ENCODE peak calls at places on chromosome 20, in four cellular contexts. One of them, this sample, is unnamed.

GRCh38 chr20:4763776-4764525 is 42.2 kb downstream of the PRND start:
- DNase-seq in T-helper 9 cell: no peak
- DNase-seq in RWPE1: no peak
- DNase-seq in CD8-positive, alpha-beta T cell: no peak
- DNase-seq in this sample: peak

GRCh38 chr20:35248641-35249475 is 22.4 kb downstream of the MMP24 start:
- DNase-seq in T-helper 9 cell: no peak
- DNase-seq in RWPE1: no peak
- DNase-seq in CD8-positive, alpha-beta T cell: no peak
- DNase-seq in this sample: no peak

GRCh38 chr20:9482180-9482579 is 32.2 kb upstream of the LAMP5 start:
- DNase-seq in T-helper 9 cell: no peak
- DNase-seq in RWPE1: no peak
- DNase-seq in CD8-positive, alpha-beta T cell: no peak
- DNase-seq in this sample: no peak

GRCh38 chr20:4550740-4551139 is 171.0 kb upstream of the PRND start:
- DNase-seq in CD8-positive, alpha-beta T cell: no peak
- DNase-seq in RWPE1: peak
- DNase-seq in T-helper 9 cell: no peak
- DNase-seq in this sample: peak

GRCh38 chr20:58851221-58851968 is 693 bp upstream of the GNAS-AS1 start:
- DNase-seq in RWPE1: no peak
- DNase-seq in T-helper 9 cell: no peak
- DNase-seq in CD8-positive, alpha-beta T cell: no peak
- DNase-seq in this sample: no peak

GRCh38 chr20:37859406-37860171 is 43.3 kb upstream of the VSTM2L start:
- DNase-seq in CD8-positive, alpha-beta T cell: no peak
- DNase-seq in RWPE1: no peak
- DNase-seq in T-helper 9 cell: no peak
- DNase-seq in this sample: no peak

GRCh38 chr20:41643504-41643938 is 25.3 kb upstream of the CHD6 start:
- DNase-seq in RWPE1: peak
- DNase-seq in CD8-positive, alpha-beta T cell: no peak
- DNase-seq in T-helper 9 cell: no peak
- DNase-seq in this sample: peak

GRCh38 chr20:44068780-44069191 is 118.2 kb downstream of the JPH2 start:
- DNase-seq in CD8-positive, alpha-beta T cell: peak
- DNase-seq in T-helper 9 cell: no peak
- DNase-seq in RWPE1: no peak
- DNase-seq in this sample: no peak

GRCh38 chr20:24651171-24651972 is 181.9 kb downstream of the SYNDIG1 start:
- DNase-seq in RWPE1: no peak
- DNase-seq in T-helper 9 cell: no peak
- DNase-seq in CD8-positive, alpha-beta T cell: no peak
- DNase-seq in this sample: peak

GRCh38 chr20:19433371-19434316 is 221.2 kb downstream of the SLC24A3 start:
- DNase-seq in RWPE1: no peak
- DNase-seq in CD8-positive, alpha-beta T cell: no peak
- DNase-seq in T-helper 9 cell: no peak
- DNase-seq in this sample: no peak

GRCh38 chr20:37359331-37359730 is 13.4 kb downstream of the SRC start:
- DNase-seq in RWPE1: no peak
- DNase-seq in T-helper 9 cell: no peak
- DNase-seq in CD8-positive, alpha-beta T cell: no peak
- DNase-seq in this sample: no peak

GRCh38 chr20:7667194-7667593 is 273.1 kb downstream of the HAO1 start:
- DNase-seq in RWPE1: no peak
- DNase-seq in CD8-positive, alpha-beta T cell: no peak
- DNase-seq in T-helper 9 cell: no peak
- DNase-seq in this sample: peak

GRCh38 chr20:48919882-48920526 is 1.5 kb upstream of the ARFGEF2 start:
- DNase-seq in T-helper 9 cell: no peak
- DNase-seq in CD8-positive, alpha-beta T cell: no peak
- DNase-seq in RWPE1: no peak
- DNase-seq in this sample: no peak

GRCh38 chr20:50815162-50815989 is 20.5 kb downstream of the BCAS4 start:
- DNase-seq in T-helper 9 cell: no peak
- DNase-seq in RWPE1: no peak
- DNase-seq in CD8-positive, alpha-beta T cell: peak
- DNase-seq in this sample: peak

GRCh38 chr20:32976746-32977145 is 27.5 kb downstream of the SUN5 start:
- DNase-seq in RWPE1: no peak
- DNase-seq in T-helper 9 cell: no peak
- DNase-seq in CD8-positive, alpha-beta T cell: peak
- DNase-seq in this sample: no peak

GRCh38 chr20:60903325-60903958 is 348.6 kb upstream of the CDH4 start:
- DNase-seq in RWPE1: no peak
- DNase-seq in CD8-positive, alpha-beta T cell: no peak
- DNase-seq in T-helper 9 cell: no peak
- DNase-seq in this sample: no peak

GRCh38 chr20:25220021-25220730 is 24.7 kb downstream of the ENTPD6 start:
- DNase-seq in CD8-positive, alpha-beta T cell: peak
- DNase-seq in T-helper 9 cell: no peak
- DNase-seq in RWPE1: no peak
- DNase-seq in this sample: no peak

GRCh38 chr20:14963262-14963663 is 625.9 kb upstream of the FLRT3 start:
- DNase-seq in RWPE1: peak
- DNase-seq in CD8-positive, alpha-beta T cell: no peak
- DNase-seq in T-helper 9 cell: no peak
- DNase-seq in this sample: peak

GRCh38 chr20:58342104-58342945 is 32.8 kb downstream of the RAB22A start:
- DNase-seq in T-helper 9 cell: no peak
- DNase-seq in RWPE1: peak
- DNase-seq in CD8-positive, alpha-beta T cell: no peak
- DNase-seq in this sample: peak

GRCh38 chr20:1184638-1185315 is at the start of gene TMEM74B:
- DNase-seq in T-helper 9 cell: no peak
- DNase-seq in CD8-positive, alpha-beta T cell: no peak
- DNase-seq in RWPE1: no peak
- DNase-seq in this sample: no peak

GRCh38 chr20:33551778-33552177 is 61.9 kb downstream of the CBFA2T2 start:
- DNase-seq in T-helper 9 cell: no peak
- DNase-seq in RWPE1: no peak
- DNase-seq in CD8-positive, alpha-beta T cell: no peak
- DNase-seq in this sample: no peak

GRCh38 chr20:45157977-45158376 is 16.7 kb upstream of the PI3 start:
- DNase-seq in RWPE1: peak
- DNase-seq in T-helper 9 cell: no peak
- DNase-seq in CD8-positive, alpha-beta T cell: no peak
- DNase-seq in this sample: peak

GRCh38 chr20:38321959-38322598 is 18.1 kb downstream of the BPI start:
- DNase-seq in RWPE1: peak
- DNase-seq in T-helper 9 cell: no peak
- DNase-seq in CD8-positive, alpha-beta T cell: no peak
- DNase-seq in this sample: peak

GRCh38 chr20:60055740-60056139 is 97.5 kb downstream of the CDH26 start:
- DNase-seq in T-helper 9 cell: peak
- DNase-seq in RWPE1: peak
- DNase-seq in CD8-positive, alpha-beta T cell: peak
- DNase-seq in this sample: peak

GRCh38 chr20:46114449-46114848 is 3.7 kb upstream of the CD40 start:
- DNase-seq in T-helper 9 cell: no peak
- DNase-seq in RWPE1: no peak
- DNase-seq in CD8-positive, alpha-beta T cell: no peak
- DNase-seq in this sample: no peak

GRCh38 chr20:24149175-24149574 is 160.6 kb upstream of the GGTLC1 start:
- DNase-seq in RWPE1: no peak
- DNase-seq in T-helper 9 cell: no peak
- DNase-seq in CD8-positive, alpha-beta T cell: no peak
- DNase-seq in this sample: peak

GRCh38 chr20:56359212-56360132 is 698 bp downstream of the FAM210B start:
- DNase-seq in CD8-positive, alpha-beta T cell: no peak
- DNase-seq in T-helper 9 cell: no peak
- DNase-seq in RWPE1: peak
- DNase-seq in this sample: peak